ENCODE peak calls at places on chromosomes 5 and 9, in eight cellular contexts. E is bronchial epithelial cell; Y is NCI-H2081 treated with DMSO at 0.1 percent for 48 hours; B is activated CD4-positive, alpha-beta T cell treated with anti-CD3 and anti-CD28 coated beads, Interleukin-2, amount 50 U/mL, for 4 hours; T is dermis microvascular lymphatic vessel endothelial cell; D is mammary epithelial cell; Z is osteocyte; L is HTR-8/SVneo. J is an unnamed sample.

GRCh38 chr9:35907732-35908483 is 1.4 kb upstream of the SPAAR start:
- DNase-seq in E (peak), Y (no peak), B (no peak), T (peak), D (peak), Z (peak), L (peak), J (peak)

GRCh38 chr9:134887686-134888602 is 7.3 kb downstream of the FCN2 start:
- DNase-seq in E (no peak), Y (no peak), B (no peak), T (no peak), D (no peak), Z (peak), L (no peak), J (peak)

GRCh38 chr9:120710110-120710981 is 3.9 kb downstream of the MEGF9 start:
- DNase-seq in E (no peak), Y (no peak), B (no peak), T (no peak), D (peak), Z (no peak), L (no peak), J (no peak)

GRCh38 chr9:16828335-16829281 is 41.9 kb downstream of the BNC2 start:
- DNase-seq in E (peak), Y (no peak), B (no peak), T (peak), D (no peak), Z (peak), L (no peak), J (no peak)

GRCh38 chr9:131854334-131854733 is 114.5 kb upstream of the RAPGEF1 start:
- DNase-seq in E (no peak), Y (no peak), B (no peak), T (no peak), D (no peak), Z (no peak), L (no peak), J (no peak)

GRCh38 chr5:141573489-141574121 is 45.2 kb downstream of the DIAPH1 start:
- DNase-seq in E (no peak), Y (no peak), B (no peak), T (no peak), D (no peak), Z (no peak), L (no peak), J (no peak)

GRCh38 chr9:70400107-70400892 is 14.2 kb downstream of the KLF9 start:
- DNase-seq in E (no peak), Y (no peak), B (no peak), T (no peak), D (no peak), Z (no peak), L (no peak), J (no peak)

GRCh38 chr5:181098642-181099452 is 32.1 kb downstream of the OR2V1 start:
- DNase-seq in E (no peak), Y (no peak), B (no peak), T (no peak), D (peak), Z (no peak), L (no peak), J (no peak)

GRCh38 chr5:171721469-171721868 is 64.1 kb upstream of the SMIM23 start:
- DNase-seq in E (no peak), Y (no peak), B (no peak), T (peak), D (no peak), Z (peak), L (no peak), J (no peak)

J was measured in coronary artery.